ENCODE peak calls at places on chromosomes 5 and 9, in four cellular contexts. One of them, this sample, is unnamed.

GRCh38 chr5:16992444-16992843 is 56.4 kb upstream of the MYO10 start:
- DNase-seq in GM06990: no peak
- DNase-seq in CD4-positive, alpha-beta T cell: no peak
- DNase-seq in stimulated activated CD8-positive, alpha-beta memory T cell treated with anti-CD3 and anti-CD28 coated beads, Interleukin-15, amount 100 ng/mL, for 1 hour: no peak
- DNase-seq in this sample: no peak

GRCh38 chr5:151784141-151784540 is 12.4 kb downstream of the G3BP1 start:
- DNase-seq in GM06990: no peak
- DNase-seq in CD4-positive, alpha-beta T cell: no peak
- DNase-seq in stimulated activated CD8-positive, alpha-beta memory T cell treated with anti-CD3 and anti-CD28 coated beads, Interleukin-15, amount 100 ng/mL, for 1 hour: no peak
- DNase-seq in this sample: no peak

GRCh38 chr5:172399826-172400225 is 54.5 kb downstream of the SH3PXD2B start:
- DNase-seq in GM06990: no peak
- DNase-seq in CD4-positive, alpha-beta T cell: no peak
- DNase-seq in stimulated activated CD8-positive, alpha-beta memory T cell treated with anti-CD3 and anti-CD28 coated beads, Interleukin-15, amount 100 ng/mL, for 1 hour: no peak
- DNase-seq in this sample: no peak

GRCh38 chr5:172007795-172008465 is 1.5 kb upstream of the FBXW11 start:
- DNase-seq in GM06990: no peak
- DNase-seq in CD4-positive, alpha-beta T cell: no peak
- DNase-seq in stimulated activated CD8-positive, alpha-beta memory T cell treated with anti-CD3 and anti-CD28 coated beads, Interleukin-15, amount 100 ng/mL, for 1 hour: no peak
- DNase-seq in this sample: no peak

GRCh38 chr9:89886281-89886700 is 281.5 kb downstream of the GADD45G start:
- DNase-seq in GM06990: no peak
- DNase-seq in CD4-positive, alpha-beta T cell: no peak
- DNase-seq in stimulated activated CD8-positive, alpha-beta memory T cell treated with anti-CD3 and anti-CD28 coated beads, Interleukin-15, amount 100 ng/mL, for 1 hour: no peak
- DNase-seq in this sample: no peak

GRCh38 chr5:73945505-73945904 is 319.5 kb downstream of the ARHGEF28 start:
- DNase-seq in GM06990: no peak
- DNase-seq in CD4-positive, alpha-beta T cell: no peak
- DNase-seq in stimulated activated CD8-positive, alpha-beta memory T cell treated with anti-CD3 and anti-CD28 coated beads, Interleukin-15, amount 100 ng/mL, for 1 hour: no peak
- DNase-seq in this sample: no peak

GRCh38 chr9:121999556-121999955 is 93.6 kb downstream of the TTLL11 start:
- DNase-seq in GM06990: no peak
- DNase-seq in CD4-positive, alpha-beta T cell: no peak
- DNase-seq in stimulated activated CD8-positive, alpha-beta memory T cell treated with anti-CD3 and anti-CD28 coated beads, Interleukin-15, amount 100 ng/mL, for 1 hour: no peak
- DNase-seq in this sample: no peak

GRCh38 chr5:152271420-152271819 is 133.7 kb downstream of the NMUR2 start:
- DNase-seq in GM06990: no peak
- DNase-seq in CD4-positive, alpha-beta T cell: no peak
- DNase-seq in stimulated activated CD8-positive, alpha-beta memory T cell treated with anti-CD3 and anti-CD28 coated beads, Interleukin-15, amount 100 ng/mL, for 1 hour: no peak
- DNase-seq in this sample: peak; percentile 18

GRCh38 chr5:40317023-40317422 is 362.7 kb upstream of the PTGER4 start:
- DNase-seq in GM06990: no peak
- DNase-seq in CD4-positive, alpha-beta T cell: no peak
- DNase-seq in stimulated activated CD8-positive, alpha-beta memory T cell treated with anti-CD3 and anti-CD28 coated beads, Interleukin-15, amount 100 ng/mL, for 1 hour: no peak
- DNase-seq in this sample: no peak

GRCh38 chr9:106846847-106847246 is 16.1 kb upstream of the ZNF462 start:
- DNase-seq in GM06990: no peak
- DNase-seq in CD4-positive, alpha-beta T cell: no peak
- DNase-seq in stimulated activated CD8-positive, alpha-beta memory T cell treated with anti-CD3 and anti-CD28 coated beads, Interleukin-15, amount 100 ng/mL, for 1 hour: no peak
- DNase-seq in this sample: no peak

GRCh38 chr5:157175071-157175612 is 5.5 kb upstream of the ITK start:
- DNase-seq in GM06990: no peak
- DNase-seq in CD4-positive, alpha-beta T cell: no peak
- DNase-seq in stimulated activated CD8-positive, alpha-beta memory T cell treated with anti-CD3 and anti-CD28 coated beads, Interleukin-15, amount 100 ng/mL, for 1 hour: no peak
- DNase-seq in this sample: no peak

GRCh38 chr9:107999890-108000289 is 510.3 kb upstream of the KLF4 start:
- DNase-seq in GM06990: no peak
- DNase-seq in CD4-positive, alpha-beta T cell: no peak
- DNase-seq in stimulated activated CD8-positive, alpha-beta memory T cell treated with anti-CD3 and anti-CD28 coated beads, Interleukin-15, amount 100 ng/mL, for 1 hour: no peak
- DNase-seq in this sample: no peak

GRCh38 chr5:146071171-146071570 is 34.2 kb downstream of the PLAC8L1 start:
- DNase-seq in GM06990: no peak
- DNase-seq in CD4-positive, alpha-beta T cell: no peak
- DNase-seq in stimulated activated CD8-positive, alpha-beta memory T cell treated with anti-CD3 and anti-CD28 coated beads, Interleukin-15, amount 100 ng/mL, for 1 hour: no peak
- DNase-seq in this sample: no peak

GRCh38 chr5:9924614-9925013 is 294.5 kb upstream of the TAS2R1 start:
- DNase-seq in GM06990: peak; percentile 71
- DNase-seq in CD4-positive, alpha-beta T cell: no peak
- DNase-seq in stimulated activated CD8-positive, alpha-beta memory T cell treated with anti-CD3 and anti-CD28 coated beads, Interleukin-15, amount 100 ng/mL, for 1 hour: no peak
- DNase-seq in this sample: no peak

GRCh38 chr5:169354263-169354662 is 53.3 kb upstream of the SLIT3 start:
- DNase-seq in GM06990: no peak
- DNase-seq in CD4-positive, alpha-beta T cell: no peak
- DNase-seq in stimulated activated CD8-positive, alpha-beta memory T cell treated with anti-CD3 and anti-CD28 coated beads, Interleukin-15, amount 100 ng/mL, for 1 hour: no peak
- DNase-seq in this sample: no peak

GRCh38 chr9:18347381-18348084 is 126.4 kb upstream of the ADAMTSL1 start:
- DNase-seq in GM06990: no peak
- DNase-seq in CD4-positive, alpha-beta T cell: no peak
- DNase-seq in stimulated activated CD8-positive, alpha-beta memory T cell treated with anti-CD3 and anti-CD28 coated beads, Interleukin-15, amount 100 ng/mL, for 1 hour: no peak
- DNase-seq in this sample: no peak

GRCh38 chr5:150515446-150515845 is 7.5 kb downstream of the NDST1 start:
- DNase-seq in GM06990: no peak
- DNase-seq in CD4-positive, alpha-beta T cell: no peak
- DNase-seq in stimulated activated CD8-positive, alpha-beta memory T cell treated with anti-CD3 and anti-CD28 coated beads, Interleukin-15, amount 100 ng/mL, for 1 hour: no peak
- DNase-seq in this sample: no peak

GRCh38 chr5:45639038-45639437 is 57.1 kb downstream of the HCN1 start:
- DNase-seq in GM06990: no peak
- DNase-seq in CD4-positive, alpha-beta T cell: no peak
- DNase-seq in stimulated activated CD8-positive, alpha-beta memory T cell treated with anti-CD3 and anti-CD28 coated beads, Interleukin-15, amount 100 ng/mL, for 1 hour: no peak
- DNase-seq in this sample: no peak

GRCh38 chr9:115437418-115437817 is 319.5 kb upstream of the TNC start:
- DNase-seq in GM06990: no peak
- DNase-seq in CD4-positive, alpha-beta T cell: no peak
- DNase-seq in stimulated activated CD8-positive, alpha-beta memory T cell treated with anti-CD3 and anti-CD28 coated beads, Interleukin-15, amount 100 ng/mL, for 1 hour: no peak
- DNase-seq in this sample: no peak

This sample was measured in NCI-H187 treated with DMSO at 0.1 percent for 48 hours.